ENCODE peak calls at places on chromosomes 6 and 20, in seven cellular contexts. S is hippocampal formation, N is AG09319, F is NCI-H226, K is aorta, M is GM04504, T is HFFc6. E is an unnamed sample.

GRCh38 chr6:26205625-26206574 is 118.7 kb downstream of the HFE start:
- DNase-seq in S (no peak), N (no peak), F (peak; percentile 76), K (no peak), M (no peak), T (peak; percentile 82), E (peak; percentile 92)

GRCh38 chr6:148343028-148343374 is 363 bp downstream of the SASH1 start:
- DNase-seq in S (no peak), N (no peak), F (no peak), K (peak; percentile 81), M (no peak), T (no peak), E (no peak)

GRCh38 chr6:158633127-158633526 is 11.4 kb downstream of the DYNLT1 start:
- DNase-seq in S (no peak), N (no peak), F (no peak), K (no peak), M (no peak), T (no peak), E (no peak)

GRCh38 chr6:33592595-33593413 is 12.7 kb upstream of the BAK1 start:
- DNase-seq in S (no peak), N (no peak), F (no peak), K (no peak), M (no peak), T (no peak), E (no peak)

GRCh38 chr6:29071831-29072723 is 15.0 kb downstream of the OR2B3 start:
- DNase-seq in S (no peak), N (no peak), F (peak; percentile 6), K (no peak), M (no peak), T (peak; percentile 0), E (no peak)

GRCh38 chr6:3424185-3424927 is 32.5 kb downstream of the SLC22A23 start:
- DNase-seq in S (no peak), N (no peak), F (no peak), K (no peak), M (no peak), T (no peak), E (no peak)

GRCh38 chr6:33840064-33840926 is 36.5 kb upstream of the MLN start:
- DNase-seq in S (no peak), N (peak; percentile 84), F (peak; percentile 99), K (no peak), M (peak; percentile 96), T (peak; percentile 99), E (peak; percentile 94)

GRCh38 chr6:28543671-28544131 is 18.0 kb downstream of the GPX5 start:
- DNase-seq in S (no peak), N (no peak), F (no peak), K (no peak), M (no peak), T (no peak), E (no peak)

GRCh38 chr6:42566614-42567208 is 2.9 kb downstream of the UBR2 start:
- DNase-seq in S (no peak), N (no peak), F (no peak), K (no peak), M (no peak), T (no peak), E (no peak)

GRCh38 chr6:168280020-168280898 is 39.3 kb downstream of the DACT2 start:
- DNase-seq in S (no peak), N (no peak), F (no peak), K (no peak), M (no peak), T (no peak), E (no peak)

GRCh38 chr20:18728165-18728866 is 85.3 kb upstream of the SCP2D1 start:
- DNase-seq in S (no peak), N (no peak), F (no peak), K (no peak), M (no peak), T (no peak), E (no peak)

GRCh38 chr6:38508894-38509293 is 130.8 kb downstream of the BTBD9 start:
- DNase-seq in S (no peak), N (no peak), F (no peak), K (no peak), M (no peak), T (no peak), E (peak; percentile 38)

GRCh38 chr6:45555981-45556771 is 178.4 kb upstream of the SUPT3H start:
- DNase-seq in S (no peak), N (peak; percentile 34), F (no peak), K (no peak), M (no peak), T (peak; percentile 27), E (peak; percentile 45)

GRCh38 chr20:46820682-46821081 is 74.0 kb upstream of the EYA2 start:
- DNase-seq in S (no peak), N (no peak), F (no peak), K (no peak), M (no peak), T (no peak), E (no peak)

GRCh38 chr20:46959081-46959692 is 64.5 kb downstream of the EYA2 start:
- DNase-seq in S (no peak), N (peak; percentile 29), F (peak; percentile 15), K (no peak), M (peak; percentile 75), T (peak; percentile 96), E (peak; percentile 98)

E was measured in astrocyte.